ENCODE peak calls at places on chromosomes 1 and 21, in four cellular contexts. R is choroid plexus epithelial cell, B is ACHN, Q is OCI-LY7. D is an unnamed sample.

GRCh38 chr1:47924649-47925048 is 72.5 kb downstream of the TRABD2B start:
- DNase-seq in R (no peak), B (no peak), Q (no peak), D (no peak)

GRCh38 chr1:79074975-79075374 is 68.4 kb upstream of the ADGRL4 start:
- DNase-seq in R (no peak), B (no peak), Q (no peak), D (no peak)

GRCh38 chr1:13710097-13710496 is 10.1 kb downstream of the PRDM2 start:
- DNase-seq in R (no peak), B (no peak), Q (no peak), D (no peak)

GRCh38 chr21:26948194-26948593 is 18.7 kb downstream of the ADAMTS5 start:
- DNase-seq in R (peak), B (no peak), Q (no peak), D (no peak)

GRCh38 chr1:8497196-8497878 is 179.4 kb downstream of the SLC45A1 start:
- DNase-seq in R (peak), B (no peak), Q (peak), D (peak)

GRCh38 chr1:60874703-60875102 is 207.7 kb upstream of the NFIA start:
- DNase-seq in R (peak), B (no peak), Q (no peak), D (no peak)

GRCh38 chr1:179926494-179927205 is 28.0 kb upstream of the CEP350 start:
- DNase-seq in R (peak), B (no peak), Q (no peak), D (no peak)

GRCh38 chr21:18521204-18521603 is 117.6 kb upstream of the TMPRSS15 start:
- DNase-seq in R (no peak), B (no peak), Q (no peak), D (no peak)

GRCh38 chr1:236396665-236397043 is 2.6 kb downstream of the EDARADD start:
- DNase-seq in R (no peak), B (no peak), Q (no peak), D (no peak)

GRCh38 chr1:109256971-109257681 is 7.8 kb downstream of the CELSR2 start:
- DNase-seq in R (no peak), B (no peak), Q (no peak), D (no peak)

GRCh38 chr1:158117854-158118691 is 62.6 kb upstream of the CD1D start:
- DNase-seq in R (peak), B (peak), Q (peak), D (no peak)

GRCh38 chr1:219560856-219561255 is 52.0 kb downstream of the ZC3H11B start:
- DNase-seq in R (no peak), B (no peak), Q (no peak), D (no peak)

GRCh38 chr21:38027901-38028300 is 111.6 kb upstream of the KCNJ6 start:
- DNase-seq in R (peak), B (no peak), Q (no peak), D (no peak)

GRCh38 chr1:77540501-77541161 is 141.8 kb downstream of the ZZZ3 start:
- DNase-seq in R (peak), B (peak), Q (no peak), D (no peak)

D was measured in Panc1.